ENCODE peak calls at places on chromosomes 7 and 10, in four cellular contexts. J is stimulated activated naive CD8-positive, alpha-beta T cell treated with anti-CD3 and anti-CD28 coated beads, Interleukin-15, Interleukin-2, amounts not matched to agents 100 U/mL and 50 U/mL, for 24 hours; X is fibroblast of lung; S is RPMI7951. O is an unnamed sample.
A peak's percentile ranks its signal among the peaks of the same experiment; 100 is the strongest.

GRCh38 chr10:124448696-124449169 is 1.1 kb downstream of the NKX1-2 start:
- DNase-seq in J (no peak), X (no peak), S (no peak), O (no peak)

GRCh38 chr10:55163388-55163972 is 362.4 kb upstream of the PCDH15 start:
- DNase-seq in J (no peak), X (no peak), S (no peak), O (no peak)

GRCh38 chr10:70906953-70907618 is 18.7 kb upstream of the PCBD1 start:
- DNase-seq in J (no peak), X (no peak), S (no peak), O (no peak)

GRCh38 chr10:98407744-98408241 is 7.2 kb downstream of the PYROXD2 start:
- DNase-seq in J (no peak), X (no peak), S (no peak), O (no peak)

GRCh38 chr7:66556177-66556548 is 72.5 kb upstream of the KCTD7 start:
- DNase-seq in J (no peak), X (no peak), S (no peak), O (peak; percentile 27)

GRCh38 chr7:2530076-2530967 is 10.7 kb downstream of the LFNG start:
- DNase-seq in J (peak; percentile 84), X (no peak), S (peak; percentile 75), O (peak; percentile 54)

GRCh38 chr7:149261321-149261828 is 621 bp upstream of the ZNF783 start:
- DNase-seq in J (peak; percentile 49), X (peak; percentile 40), S (peak; percentile 86), O (no peak)

GRCh38 chr7:107387573-107388219 is 82.2 kb upstream of the GPR22 start:
- DNase-seq in J (no peak), X (peak; percentile 89), S (peak; percentile 45), O (no peak)

GRCh38 chr7:16586081-16586874 is 59.3 kb downstream of the ANKMY2 start:
- DNase-seq in J (no peak), X (no peak), S (no peak), O (peak; percentile 41)

GRCh38 chr10:59172567-59172966 is 3.9 kb upstream of the PHYHIPL start:
- DNase-seq in J (no peak), X (no peak), S (no peak), O (no peak)

GRCh38 chr7:147700702-147701101 is 889.9 kb upstream of the C7orf33 start:
- DNase-seq in J (no peak), X (no peak), S (no peak), O (no peak)

GRCh38 chr10:17649836-17650235 is 5.9 kb downstream of the STAM start:
- DNase-seq in J (no peak), X (peak; percentile 19), S (no peak), O (no peak)

GRCh38 chr10:102744374-102745051 is 765 bp downstream of the WBP1L start:
- DNase-seq in J (peak; percentile 19), X (no peak), S (peak; percentile 18), O (no peak)

GRCh38 chr7:110446658-110447057 is 644.3 kb upstream of the LRRN3 start:
- DNase-seq in J (no peak), X (no peak), S (no peak), O (no peak)

GRCh38 chr7:101681170-101682007 is 52.3 kb upstream of the MYL10 start:
- DNase-seq in J (no peak), X (peak; percentile 80), S (peak; percentile 94), O (peak; percentile 69)

GRCh38 chr7:69036301-69036700 is 562.0 kb upstream of the AUTS2 start:
- DNase-seq in J (no peak), X (no peak), S (no peak), O (no peak)